ENCODE peak calls at places on chromosome 15, in seven cellular contexts. S is heart left ventricle, F is HCT116, W is sigmoid colon, O is endothelial cell of umbilical vein, U is foreskin fibroblast, G is endothelial cell. R is an unnamed sample.

GRCh38 chr15:37079726-37080125 is 20.6 kb downstream of the MEIS2 start:
- DNase-seq in U (no peak), G (no peak), S (no peak), F (no peak), O (no peak), W (no peak), R (no peak)

GRCh38 chr15:92327033-92327432 is 66.6 kb upstream of the ST8SIA2 start:
- DNase-seq in U (no peak), O (no peak), W (no peak), F (no peak), G (no peak), S (no peak), R (no peak)

GRCh38 chr15:84915011-84915958 is 30.8 kb downstream of the SLC28A1 start:
- DNase-seq in G (no peak), W (peak), F (peak), S (peak), U (peak), O (peak), R (peak)

GRCh38 chr15:27873039-27873438 is 226.1 kb downstream of the OCA2 start:
- DNase-seq in F (no peak), S (no peak), W (no peak), O (no peak), U (no peak), G (no peak), R (no peak)

GRCh38 chr15:91040851-91041250 is 18.5 kb upstream of the VPS33B start:
- DNase-seq in G (no peak), S (no peak), W (no peak), F (no peak), U (no peak), O (no peak), R (no peak)

GRCh38 chr15:81293728-81294500 is 30.0 kb downstream of the STARD5 start:
- DNase-seq in S (no peak), W (no peak), O (no peak), G (no peak), F (no peak), U (no peak), R (no peak)

GRCh38 chr15:58947179-58947578 is 13.7 kb upstream of the SLTM start:
- DNase-seq in F (no peak), G (no peak), W (no peak), S (no peak), O (no peak), U (no peak), R (no peak)

GRCh38 chr15:77035999-77036471 is 34.9 kb downstream of the TSPAN3 start:
- DNase-seq in W (peak), F (no peak), S (peak), O (no peak), G (no peak), U (no peak), R (peak)

GRCh38 chr15:49530106-49530505 is 90.5 kb downstream of the FAM227B start:
- DNase-seq in G (no peak), O (no peak), U (peak), F (no peak), S (no peak), W (no peak), R (no peak)

GRCh38 chr15:51931638-51932037 is 39.9 kb downstream of the LEO1 start:
- DNase-seq in G (no peak), U (peak), W (no peak), O (no peak), F (no peak), S (no peak), R (peak)

GRCh38 chr15:69762373-69763148 is 309.9 kb downstream of the RPLP1 start:
- DNase-seq in W (no peak), S (no peak), O (no peak), F (peak), G (peak), U (no peak), R (no peak)

GRCh38 chr15:34014556-34014955 is 24.4 kb downstream of the AVEN start:
- DNase-seq in F (no peak), O (no peak), U (no peak), G (no peak), W (no peak), S (no peak), R (no peak)

GRCh38 chr15:67149859-67150824 is 84.7 kb downstream of the SMAD3 start:
- DNase-seq in F (peak), W (peak), S (peak), U (peak), G (peak), O (peak), R (peak)

GRCh38 chr15:34364041-34364440 is 3.0 kb downstream of the LPCAT4 start:
- DNase-seq in S (no peak), G (no peak), O (no peak), W (no peak), F (no peak), U (no peak), R (no peak)

GRCh38 chr15:64464271-64465005 is 4.1 kb downstream of the ZNF609 start:
- DNase-seq in G (no peak), F (no peak), S (no peak), U (no peak), O (peak), W (no peak), R (no peak)

GRCh38 chr15:55694652-55695150 is 48.3 kb downstream of the PRTG start:
- DNase-seq in U (peak), S (no peak), G (no peak), F (no peak), W (no peak), O (peak), R (no peak)

GRCh38 chr15:52153900-52154895 is 37.0 kb downstream of the GNB5 start:
- DNase-seq in F (no peak), U (no peak), W (no peak), O (no peak), S (no peak), G (no peak), R (no peak)

GRCh38 chr15:90934256-90934948 is 683 bp upstream of the UNC45A start:
- DNase-seq in W (peak), F (peak), S (peak), O (peak), G (peak), U (peak), R (peak)

GRCh38 chr15:90902996-90903732 is at the start of gene MAN2A2:
- DNase-seq in S (peak), U (peak), G (peak), O (peak), W (no peak), F (peak), R (peak)

GRCh38 chr15:70778258-70779076 is 15.1 kb upstream of the UACA start:
- DNase-seq in G (no peak), S (no peak), F (no peak), O (peak), W (no peak), U (no peak), R (peak)

GRCh38 chr15:62316413-62317060 is 151.5 kb upstream of the C2CD4B start:
- DNase-seq in O (no peak), F (no peak), G (no peak), W (no peak), U (no peak), S (no peak), R (no peak)

GRCh38 chr15:95655089-95655488 is 675.4 kb upstream of the NR2F2 start:
- DNase-seq in W (no peak), S (no peak), U (no peak), F (no peak), O (no peak), G (no peak), R (no peak)

GRCh38 chr15:38864122-38864521 is 299.5 kb upstream of the RASGRP1 start:
- DNase-seq in G (no peak), S (no peak), F (peak), W (no peak), O (no peak), U (no peak), R (no peak)
- TF ChIP-seq CTCF in G (no peak), S (no peak), F (peak), W (no peak), O (no peak), U (peak), R (peak)

GRCh38 chr15:28921925-28922711 is 36.3 kb downstream of the APBA2 start:
- DNase-seq in U (no peak), S (no peak), F (no peak), O (no peak), W (peak), G (no peak), R (no peak)
- TF ChIP-seq CTCF in U (no peak), S (no peak), F (peak), O (no peak), W (no peak), G (no peak), R (no peak)

DNA sequence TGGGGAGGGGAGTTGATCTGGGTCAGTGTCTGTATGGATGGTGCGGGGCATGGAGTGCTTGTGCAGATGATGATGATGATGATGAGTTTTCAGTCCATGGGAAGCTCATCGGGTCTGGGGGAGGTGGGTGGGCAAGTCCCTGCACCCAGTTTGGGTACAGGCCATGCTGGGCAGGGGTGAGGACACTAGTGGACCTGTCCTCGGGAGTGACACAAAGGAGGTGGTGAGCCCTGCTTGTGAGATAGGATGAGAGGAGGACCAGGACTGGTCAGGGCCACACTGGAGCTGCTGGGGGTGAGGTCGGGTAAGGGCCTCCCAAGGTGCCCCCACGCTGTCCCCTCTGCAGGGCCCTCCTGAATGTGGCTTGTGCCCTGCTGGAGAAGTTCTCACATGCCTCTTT is 177.9 kb downstream of the APBA2 start:
- DNase-seq in S (no peak), W (no peak), U (no peak), F (no peak), O (no peak), G (no peak), R (no peak)
- TF ChIP-seq CTCF in S (no peak), W (no peak), U (no peak), F (no peak), O (no peak), G (no peak), R (no peak)

GRCh38 chr15:88603885-88604284 is 17.3 kb upstream of the AEN start:
- DNase-seq in W (no peak), G (no peak), O (no peak), F (no peak), U (no peak), S (no peak), R (no peak)
- TF ChIP-seq CTCF in W (no peak), G (no peak), O (no peak), F (no peak), U (no peak), S (no peak), R (no peak)

GRCh38 chr15:78950343-78950742 is 5.5 kb upstream of the CTSH start:
- DNase-seq in G (no peak), O (no peak), S (no peak), W (no peak), U (no peak), F (no peak), R (no peak)

GRCh38 chr15:78951841-78952238 is 7.0 kb upstream of the CTSH start:
- DNase-seq in O (no peak), F (no peak), W (no peak), S (no peak), G (no peak), U (no peak), R (peak)

GRCh38 chr15:78949461-78949860 is 4.6 kb upstream of the CTSH start:
- DNase-seq in O (no peak), W (no peak), U (no peak), S (no peak), F (no peak), G (no peak), R (no peak)

GRCh38 chr15:78947506-78947905 is 2.7 kb upstream of the CTSH start:
- DNase-seq in U (no peak), G (no peak), W (no peak), F (no peak), S (no peak), O (no peak), R (no peak)

DNA sequence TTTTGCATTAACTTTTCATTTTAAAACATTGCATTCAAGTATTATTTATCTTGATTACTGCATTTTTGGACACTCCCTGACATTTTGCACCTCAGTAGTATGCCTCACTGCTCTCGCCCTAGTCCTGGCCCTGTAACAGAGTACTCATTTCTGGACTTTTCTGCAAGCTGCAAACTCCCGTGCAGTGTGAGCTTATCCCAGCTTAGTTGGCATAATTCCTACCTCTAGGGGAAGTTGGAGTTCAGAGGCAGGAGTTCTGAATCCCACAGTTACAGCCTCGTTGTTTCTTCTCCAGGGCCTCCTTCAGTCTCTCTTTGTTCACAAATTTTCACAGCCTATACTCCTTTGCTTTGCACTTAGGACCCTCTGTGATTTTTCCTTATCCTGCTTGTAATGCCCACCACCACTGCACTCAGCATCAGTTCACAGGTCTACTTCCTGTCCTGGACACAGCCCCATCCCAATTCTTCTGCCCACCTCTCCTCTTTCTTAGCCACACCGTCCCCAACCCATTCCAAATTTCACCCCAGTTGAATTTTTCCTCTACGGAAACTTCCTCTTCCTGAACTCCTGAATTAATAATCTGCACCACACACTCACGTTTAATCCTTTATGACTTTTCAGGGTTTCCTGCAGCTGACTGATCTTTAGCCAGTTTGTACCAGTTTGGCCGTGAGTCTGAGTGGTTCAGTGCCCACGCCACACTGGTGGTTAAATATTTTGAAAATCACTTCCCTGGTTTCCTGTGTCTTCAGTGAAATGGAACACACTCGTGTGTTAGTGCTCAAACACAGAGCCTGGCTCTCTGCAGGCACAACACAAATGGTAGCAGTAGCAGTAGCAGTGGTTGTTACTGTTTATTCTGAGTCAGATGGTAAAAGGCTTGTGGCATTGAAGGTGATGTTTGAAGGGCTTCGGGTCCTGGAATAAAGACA is 6.3 kb upstream of the CTSH start:
- DNase-seq in G (no peak), F (no peak), U (no peak), O (no peak), S (no peak), W (no peak), R (no peak)
- TF ChIP-seq CTCF in G (no peak), F (peak), U (peak), O (no peak), S (no peak), W (no peak), R (peak)

GRCh38 chr15:101099183-101099582 is 152.7 kb downstream of the CHSY1 start:
- DNase-seq in O (no peak), F (no peak), G (no peak), W (no peak), U (no peak), S (peak), R (no peak)
- TF ChIP-seq CTCF in O (no peak), F (no peak), G (no peak), W (no peak), U (no peak), S (no peak), R (peak)

DNA sequence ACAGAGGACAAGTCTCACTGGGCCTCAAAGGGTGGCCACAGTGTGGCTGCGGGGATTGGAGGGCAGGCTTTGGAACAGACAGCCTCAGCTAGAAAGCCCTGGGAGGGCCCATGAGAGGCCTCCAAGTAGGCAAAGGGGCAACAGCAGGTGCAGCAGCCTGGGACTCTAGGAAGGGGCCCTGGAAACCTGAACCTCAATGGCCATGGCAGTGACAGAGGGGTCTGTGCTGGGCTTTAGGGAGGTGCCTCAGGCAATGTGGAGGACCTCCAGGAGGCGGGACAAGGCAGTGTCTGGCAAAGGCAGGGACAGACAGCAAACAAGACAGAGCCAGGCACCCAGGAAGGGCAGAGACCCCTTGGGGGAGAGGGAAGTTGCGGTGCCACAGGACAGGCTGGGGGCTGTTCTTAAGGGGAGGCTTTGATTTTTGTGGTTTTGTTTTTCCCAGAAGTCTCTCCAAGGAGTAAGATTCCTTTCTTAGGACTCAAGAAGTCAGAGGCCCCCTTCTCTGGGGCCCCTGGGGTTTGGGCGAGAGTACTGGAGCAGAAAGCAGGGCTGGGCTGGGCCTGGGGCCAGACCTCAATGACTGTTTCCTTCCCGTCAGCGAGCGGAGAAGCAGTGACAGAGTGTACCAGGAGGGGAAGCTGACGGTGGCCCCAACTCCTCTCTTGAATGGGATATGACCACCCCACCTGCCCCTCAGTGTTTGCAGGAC is 9.7 kb downstream of the STOML1 start:
- DNase-seq in W (peak), U (peak), G (no peak), F (no peak), O (peak), S (peak), R (peak)
- TF ChIP-seq CTCF in W (no peak), U (no peak), G (no peak), F (no peak), O (no peak), S (no peak), R (no peak)

GRCh38 chr15:98649621-98649995 is 1.3 kb downstream of the IGF1R start:
- DNase-seq in O (peak), U (no peak), G (peak), W (peak), S (peak), F (no peak), R (no peak)
- TF ChIP-seq CTCF in O (no peak), U (no peak), G (no peak), W (peak), S (no peak), F (no peak), R (no peak)

GRCh38 chr15:54560417-54560816 is 582.2 kb downstream of the UNC13C start:
- DNase-seq in G (no peak), F (no peak), U (no peak), W (no peak), S (no peak), O (no peak), R (no peak)
- TF ChIP-seq CTCF in G (no peak), F (no peak), U (no peak), W (no peak), S (no peak), O (no peak), R (no peak)